ENCODE peak calls at places on chromosomes 12 and 14, in ten cellular contexts. A is cardiac fibroblast, O is fibroblast of mammary gland, H is fibroblast of pulmonary artery, G is heart right ventricle, L is AG10803, D is left lung, N is fibroblast of lung, X is right lobe of liver, R is retinal pigment epithelial cell. V is an unnamed sample.

GRCh38 chr12:74317078-74317581 is 220.5 kb upstream of the ATXN7L3B start:
- DNase-seq in L (no peak), G (peak; percentile 19), R (no peak), H (peak; percentile 74), N (peak; percentile 49), X (no peak), A (peak; percentile 67), O (peak; percentile 28), D (no peak), V (peak; percentile 88)

GRCh38 chr12:119713551-119714031 is 45.7 kb downstream of the PRKAB1 start:
- DNase-seq in N (no peak), D (peak; percentile 70), R (no peak), X (no peak), H (no peak), L (no peak), A (no peak), O (no peak), G (no peak), V (no peak)

GRCh38 chr12:128381961-128382360 is 115.0 kb downstream of the TMEM132C start:
- DNase-seq in A (no peak), X (no peak), D (no peak), L (no peak), R (no peak), N (no peak), G (no peak), H (no peak), O (no peak), V (no peak)

GRCh38 chr12:27969011-27969900 is 3.3 kb downstream of the PTHLH start:
- DNase-seq in O (peak; percentile 21), N (peak; percentile 38), A (peak; percentile 49), X (no peak), G (peak; percentile 8), R (no peak), H (no peak), D (peak; percentile 36), L (no peak), V (peak; percentile 28)

GRCh38 chr14:70027785-70028428 is 148.7 kb downstream of the SMOC1 start:
- DNase-seq in L (peak; percentile 26), H (peak; percentile 50), D (peak; percentile 56), X (peak; percentile 72), G (peak; percentile 60), A (peak; percentile 43), N (peak; percentile 47), R (no peak), O (peak; percentile 38), V (peak; percentile 50)

GRCh38 chr14:50957296-50957695 is 13.0 kb upstream of the PYGL start:
- DNase-seq in N (peak; percentile 79), D (no peak), L (peak; percentile 32), H (peak; percentile 70), X (no peak), A (peak; percentile 76), O (peak; percentile 84), G (no peak), R (no peak), V (peak; percentile 44)

GRCh38 chr14:58121530-58122186 is 30.4 kb downstream of the ARMH4 start:
- DNase-seq in H (no peak), N (no peak), D (no peak), A (no peak), G (no peak), L (no peak), X (no peak), O (no peak), R (no peak), V (no peak)

GRCh38 chr14:56244138-56244789 is 126.1 kb downstream of the PELI2 start:
- DNase-seq in X (no peak), H (peak; percentile 87), L (peak; percentile 94), G (no peak), D (no peak), A (peak; percentile 90), N (peak; percentile 94), R (peak; percentile 28), O (peak; percentile 88), V (peak; percentile 82)

GRCh38 chr12:19208456-19208855 is 78.9 kb downstream of the PLEKHA5 start:
- DNase-seq in G (no peak), D (no peak), L (no peak), X (no peak), A (peak; percentile 39), H (no peak), N (peak; percentile 77), O (peak; percentile 64), R (no peak), V (no peak)

DNA sequence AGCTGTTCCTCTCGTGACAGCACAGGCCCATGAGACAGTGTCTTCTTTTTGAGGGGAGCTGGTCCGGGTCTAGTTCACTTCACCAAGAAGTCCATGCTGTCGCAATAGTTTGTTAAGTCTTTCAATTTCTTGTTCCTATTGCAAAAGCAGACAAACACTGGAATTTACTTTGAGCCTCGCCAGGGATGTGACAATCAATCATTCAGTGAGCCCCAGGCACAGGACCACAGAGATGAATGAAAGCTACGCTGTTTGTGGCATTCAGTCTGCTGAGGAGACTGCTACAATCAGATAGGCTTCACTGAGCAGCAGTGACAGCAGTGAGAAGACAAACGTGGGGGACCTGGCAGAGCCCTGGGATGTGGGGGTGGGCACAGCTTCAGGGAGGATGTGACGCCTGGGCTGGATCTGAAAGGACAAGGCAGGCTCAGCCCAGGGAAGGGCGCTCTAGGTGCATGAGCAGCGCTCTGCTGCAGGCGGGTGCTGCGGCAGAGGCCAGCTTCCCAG is 35.5 kb downstream of the TCTN1 start:
- DNase-seq in N (peak; percentile 29), L (peak; percentile 10), G (no peak), H (peak; percentile 7), A (no peak), X (no peak), D (no peak), O (no peak), R (no peak), V (no peak)
- TF ChIP-seq CTCF in N (no peak), L (no peak), G (no peak), H (no peak), A (no peak), X (no peak), D (no peak), O (no peak), R (no peak), V (no peak)

GRCh38 chr12:98420403-98420800 is 95.0 kb upstream of the TMPO start:
- DNase-seq in O (no peak), N (no peak), R (no peak), D (no peak), X (no peak), A (no peak), G (no peak), L (no peak), H (no peak), V (no peak)

GRCh38 chr12:98418357-98419075 is 96.9 kb upstream of the TMPO start:
- DNase-seq in R (peak; percentile 96), D (peak; percentile 93), X (peak; percentile 34), O (peak; percentile 94), L (peak; percentile 100), N (peak; percentile 95), G (peak; percentile 78), A (peak; percentile 97), H (peak; percentile 96), V (peak; percentile 97)

GRCh38 chr12:98421336-98421735 is 94.1 kb upstream of the TMPO start:
- DNase-seq in O (no peak), N (no peak), L (no peak), D (no peak), A (no peak), H (no peak), X (no peak), G (no peak), R (no peak), V (no peak)

GRCh38 chr12:98419101-98419794 is 96.1 kb upstream of the TMPO start:
- DNase-seq in O (no peak), N (no peak), X (no peak), A (no peak), G (no peak), H (no peak), D (no peak), L (no peak), R (no peak), V (no peak)

DNA sequence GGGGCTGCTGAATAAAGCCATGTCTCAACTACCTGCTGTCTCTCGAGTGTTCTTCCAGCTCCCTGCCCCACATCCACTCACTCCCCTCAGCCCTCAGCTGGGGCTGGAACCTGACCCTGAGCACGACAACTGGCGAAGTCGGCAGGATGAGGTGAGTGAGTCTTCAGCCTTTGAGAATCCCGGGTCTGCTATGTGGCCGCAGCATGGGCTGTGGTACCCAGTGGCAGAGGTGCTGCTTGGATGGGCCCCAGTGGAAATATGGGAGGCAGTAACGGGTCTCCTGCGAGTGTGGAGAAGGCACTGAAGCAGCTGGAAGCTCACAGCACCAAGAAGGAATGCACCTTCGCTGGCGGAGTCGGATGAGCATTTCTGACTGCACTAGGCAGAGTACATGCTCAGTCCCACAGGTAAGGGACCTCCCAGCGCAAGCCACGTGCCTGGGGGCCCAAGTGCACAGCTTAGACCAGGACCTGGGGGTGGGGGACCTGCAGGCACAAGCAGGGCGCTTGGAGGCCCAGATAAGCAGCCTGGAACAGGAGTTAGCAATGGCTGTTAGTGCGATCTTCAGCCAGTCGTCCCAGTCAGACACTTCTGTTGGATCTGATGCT is 95.5 kb upstream of the TMPO start:
- DNase-seq in H (no peak), G (no peak), O (no peak), L (no peak), X (no peak), R (no peak), N (no peak), A (no peak), D (no peak), V (no peak)
- H3K4me3 ChIP-seq in H (no peak overlapping the region), G (no peak overlapping the region), O (no peak overlapping the region), L (no peak overlapping the region), X (no peak overlapping the region), R (no peak overlapping the region), N (no peak overlapping the region), A (no peak overlapping the region), D (no peak overlapping the region), V (no peak overlapping the region)

GRCh38 chr12:110780448-110780847 is 37.8 kb upstream of the PPP1CC start:
- DNase-seq in L (no peak), R (no peak), G (no peak), O (no peak), N (no peak), H (no peak), D (no peak), X (no peak), A (no peak), V (no peak)
- TF ChIP-seq CTCF in L (no peak), R (no peak), G (no peak), O (no peak), N (no peak), H (no peak), D (no peak), X (no peak), A (no peak), V (no peak)

GRCh38 chr14:61570188-61570960 is 124.9 kb upstream of the HIF1A start:
- DNase-seq in R (no peak), X (no peak), L (peak; percentile 57), G (no peak), A (no peak), D (no peak), N (no peak), H (no peak), O (peak; percentile 49), V (no peak)

GRCh38 chr14:61569308-61569707 is 126.0 kb upstream of the HIF1A start:
- DNase-seq in X (no peak), H (no peak), L (no peak), G (no peak), D (no peak), R (no peak), O (no peak), A (no peak), N (no peak), V (no peak)

GRCh38 chr14:61569783-61570182 is 125.5 kb upstream of the HIF1A start:
- DNase-seq in X (no peak), O (peak; percentile 96), R (peak; percentile 71), L (peak; percentile 96), G (no peak), D (peak; percentile 77), A (peak; percentile 98), H (peak; percentile 99), N (peak; percentile 92), V (peak; percentile 95)

GRCh38 chr14:61567838-61568571 is 127.3 kb upstream of the HIF1A start:
- DNase-seq in H (no peak), D (no peak), O (no peak), A (peak; percentile 67), X (no peak), L (no peak), N (no peak), G (peak; percentile 68), R (no peak), V (no peak)

GRCh38 chr14:61568572-61569011 is 126.7 kb upstream of the HIF1A start:
- DNase-seq in G (no peak), L (no peak), N (no peak), A (no peak), H (no peak), O (no peak), R (no peak), X (peak; percentile 77), D (peak; percentile 63), V (no peak)
- H3K4me3 ChIP-seq in G (no peak overlapping the region), L (no peak overlapping the region), N (no peak overlapping the region), A (no peak overlapping the region), H (no peak overlapping the region), O (no peak overlapping the region), R (no peak overlapping the region), X (no peak overlapping the region), D (no peak overlapping the region), V (no peak overlapping the region)

V was measured in astrocyte of the spinal cord.